ENCODE peak calls at places on chromosome 1, in nine cellular contexts. E is adrenal gland, J is astrocyte, B is SJCRH30, T is aorta, S is heart left ventricle, R is colonic mucosa, V is Karpas-422, W is fibroblast of lung. Y is an unnamed sample. For H3K27me3 and H3K36me3, the result is how much of the 10 kb centered on the place peaks cover.

GRCh38 chr1:3465091-3465934 is 10.8 kb downstream of the ARHGEF16 start:
- DNase-seq in W (no peak), B (no peak), R (no peak), S (peak), J (no peak), V (no peak), T (peak), E (peak), Y (no peak)

GRCh38 chr1:112743174-112744018 is 28.3 kb upstream of the PPM1J start:
- DNase-seq in B (no peak), W (no peak), R (no peak), V (no peak), T (peak), J (peak), S (no peak), E (no peak), Y (peak)

GRCh38 chr1:147417024-147417423 is 124.3 kb upstream of the BCL9 start:
- DNase-seq in W (no peak), B (no peak), V (no peak), R (no peak), S (no peak), J (no peak), E (no peak), T (no peak), Y (no peak)

GRCh38 chr1:244603498-244603897 is 49.4 kb upstream of the DESI2 start:
- DNase-seq in W (peak), J (no peak), E (no peak), S (no peak), V (peak), T (no peak), B (no peak), R (no peak), Y (no peak)

GRCh38 chr1:37655274-37655673 is 20.6 kb upstream of the RSPO1 start:
- DNase-seq in B (no peak), E (no peak), S (no peak), T (no peak), W (no peak), V (no peak), R (no peak), J (no peak), Y (peak)

GRCh38 chr1:5718716-5719632 is 273.3 kb downstream of the NPHP4 start:
- DNase-seq in W (no peak), R (no peak), J (no peak), B (no peak), T (no peak), V (no peak), E (no peak), S (no peak), Y (peak)

GRCh38 chr1:44108241-44108640 is 10.4 kb upstream of the KLF17 start:
- DNase-seq in T (no peak), E (no peak), R (no peak), V (no peak), J (peak), W (peak), S (no peak), B (no peak), Y (no peak)

GRCh38 chr1:226972931-226973330 is 32.8 kb downstream of the COQ8A start:
- DNase-seq in E (no peak), T (no peak), V (no peak), S (peak), J (no peak), W (no peak), B (no peak), R (no peak), Y (no peak)

GRCh38 chr1:201504799-201505504 is 2.0 kb downstream of the CSRP1 start:
- DNase-seq in E (no peak), R (no peak), S (no peak), V (no peak), T (no peak), B (no peak), W (no peak), J (no peak), Y (no peak)

GRCh38 chr1:119673171-119673940 is 25.3 kb upstream of the ZNF697 start:
- DNase-seq in T (no peak), W (no peak), E (no peak), J (peak), R (no peak), B (peak), V (no peak), S (no peak), Y (no peak)

GRCh38 chr1:55425310-55425930 is 210.3 kb upstream of the USP24 start:
- DNase-seq in W (no peak), B (no peak), V (no peak), J (no peak), S (no peak), T (no peak), E (no peak), R (no peak), Y (no peak)

GRCh38 chr1:183806086-183806485 is 1.2 kb downstream of the RGL1 start:
- DNase-seq in R (no peak), V (no peak), E (no peak), S (no peak), W (peak), J (peak), B (no peak), T (no peak), Y (no peak)

GRCh38 chr1:10779201-10779600 is 17.2 kb downstream of the CASZ1 start:
- DNase-seq in V (no peak), T (peak), B (no peak), R (peak), J (peak), S (no peak), E (no peak), W (no peak), Y (no peak)

DNA sequence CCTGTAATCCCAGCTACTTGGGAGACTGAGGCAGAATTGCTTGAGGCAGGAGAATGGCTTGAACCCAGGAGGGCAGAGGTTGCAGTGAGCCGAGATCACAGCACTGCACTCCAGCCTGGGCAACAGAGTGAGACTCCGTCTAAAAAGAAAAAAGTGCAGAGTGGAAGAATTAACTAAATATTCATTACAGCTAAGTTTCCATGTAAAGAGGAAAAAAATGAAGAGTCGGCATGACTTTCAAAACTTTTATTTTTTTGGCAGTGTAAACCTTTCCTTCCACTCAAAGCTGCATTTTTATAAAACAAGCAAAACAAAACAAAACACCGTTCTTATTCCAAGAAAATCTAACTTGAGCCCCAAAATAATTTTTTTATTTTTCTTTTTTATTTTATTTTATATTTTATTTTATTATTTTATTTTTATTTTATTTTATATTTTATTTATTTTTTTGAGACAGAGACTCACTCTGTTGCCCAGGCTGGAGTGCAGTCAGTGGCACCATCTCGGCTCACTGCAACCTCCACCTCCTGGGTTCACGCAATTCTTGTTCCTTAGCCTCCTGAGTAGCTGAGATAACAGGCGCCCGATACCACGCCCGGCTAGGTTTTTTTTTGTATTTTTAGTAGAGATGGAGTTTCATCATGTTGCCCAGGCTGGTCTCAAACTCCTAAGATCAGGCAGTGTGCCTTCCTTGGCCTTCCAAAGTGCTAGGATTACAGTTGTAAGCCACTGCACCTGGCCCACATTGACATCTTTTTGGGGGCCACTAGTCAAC is 62.9 kb downstream of the PACC1 start:
- DNase-seq in B (no peak), W (no peak), R (no peak), E (no peak), J (no peak), T (no peak), V (no peak), S (no peak), Y (no peak)
- H3K4me3 ChIP-seq in B (no peak), W (no peak), R (no peak), E (no peak), J (no peak), T (no peak), V (no peak), S (no peak), Y (no peak)

GRCh38 chr1:222555992-222556615 is 8.2 kb upstream of the HHIPL2 start:
- DNase-seq in V (no peak), J (no peak), S (no peak), T (no peak), R (no peak), W (no peak), B (no peak), E (no peak), Y (no peak)

GRCh38 chr1:222557148-222557547 is 9.2 kb upstream of the HHIPL2 start:
- DNase-seq in T (no peak), V (no peak), E (no peak), B (no peak), S (no peak), J (no peak), R (no peak), W (peak), Y (no peak)

GRCh38 chr1:222554177-222554576 is 6.3 kb upstream of the HHIPL2 start:
- DNase-seq in E (no peak), V (no peak), R (no peak), J (no peak), T (no peak), B (no peak), S (no peak), W (no peak), Y (no peak)

GRCh38 chr1:222557574-222557973 is 9.7 kb upstream of the HHIPL2 start:
- DNase-seq in S (no peak), W (no peak), E (no peak), V (no peak), B (no peak), T (no peak), J (no peak), R (no peak), Y (no peak)

DNA sequence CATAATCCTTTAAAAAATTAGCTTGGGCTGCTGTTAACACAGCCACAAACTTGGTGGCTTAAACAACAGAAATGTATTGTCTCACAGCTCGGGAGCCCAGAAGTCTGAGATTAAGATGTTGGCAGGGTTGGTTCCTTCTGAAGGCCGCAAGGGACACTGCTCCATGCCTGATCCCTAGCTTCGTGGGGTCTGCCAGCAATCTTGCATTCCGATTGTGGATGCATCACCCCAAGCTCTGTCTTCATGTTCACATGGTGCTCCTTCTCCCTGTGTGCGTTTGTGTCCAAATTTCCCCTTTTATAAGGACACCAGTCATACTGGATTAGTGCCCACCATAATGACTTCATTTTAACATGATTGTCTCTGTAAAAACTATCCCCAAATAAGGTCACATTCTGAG is 5.0 kb upstream of the HHIPL2 start:
- DNase-seq in S (no peak), B (no peak), J (no peak), W (no peak), V (no peak), R (no peak), E (no peak), T (no peak), Y (no peak)
- H3K27me3 ChIP-seq in S (under half), B (under half), J (under half), W (under half), V (under half), R (under half), E (under half), T (under half), Y (under half)

GRCh38 chr1:89171067-89171438 is 4.8 kb downstream of the GBP7 start:
- DNase-seq in J (no peak), V (no peak), B (no peak), R (no peak), S (no peak), T (no peak), W (no peak), E (no peak), Y (no peak)
- H3K36me3 ChIP-seq in J (under half), V (under half), B (under half), R (under half), S (under half), T (under half), W (under half), E (under half), Y (under half)

GRCh38 chr1:52365746-52366516 is at the start of gene CC2D1B:
- DNase-seq in T (peak), E (peak), V (peak), B (peak), S (peak), W (peak), J (peak), R (peak), Y (peak)

GRCh38 chr1:52365091-52365745 is 787 bp downstream of the CC2D1B start:
- DNase-seq in J (peak), W (peak), V (no peak), R (peak), S (peak), E (peak), B (peak), T (peak), Y (peak)

GRCh38 chr1:52366517-52366827 is 467 bp upstream of the CC2D1B start:
- DNase-seq in T (no peak), S (no peak), J (no peak), W (no peak), B (no peak), V (no peak), R (no peak), E (no peak), Y (no peak)

GRCh38 chr1:52367272-52367671 is 1.3 kb upstream of the CC2D1B start:
- DNase-seq in R (no peak), S (no peak), T (no peak), V (no peak), E (no peak), J (no peak), W (no peak), B (no peak), Y (no peak)

GRCh38 chr1:52364235-52364839 is 1.7 kb downstream of the CC2D1B start:
- DNase-seq in V (no peak), W (no peak), J (no peak), B (no peak), R (peak), S (no peak), T (no peak), E (no peak), Y (peak)
- H3K4me3 ChIP-seq in V (peak), W (peak), J (no peak), B (no peak), R (no peak), S (no peak), T (no peak), E (no peak), Y (no peak)

DNA sequence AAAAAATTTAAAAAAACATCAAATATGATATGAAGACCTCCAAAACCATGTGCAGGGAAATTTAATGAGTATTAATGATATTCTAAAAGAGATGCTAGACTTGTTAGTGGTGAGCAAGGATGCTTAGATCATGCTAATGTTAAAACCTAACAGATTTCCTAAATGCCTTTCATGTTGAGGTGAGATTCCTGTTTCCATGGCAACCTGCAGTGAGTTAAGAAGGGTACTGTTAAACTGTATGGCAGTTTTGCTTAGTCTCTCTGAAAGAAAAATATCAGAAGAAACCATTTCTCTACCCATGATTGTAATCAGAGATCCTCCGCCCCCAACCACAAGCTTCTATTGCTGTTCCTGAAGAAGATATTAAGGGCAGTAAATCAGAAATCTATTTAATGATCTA is 321.6 kb upstream of the LRRC7 start:
- DNase-seq in R (no peak), V (no peak), E (no peak), W (no peak), S (no peak), T (no peak), J (no peak), B (no peak), Y (peak)
- H3K27me3 ChIP-seq in R (under half), V (under half), E (under half), W (under half), S (under half), T (under half), J (under half), B (under half), Y (under half)

Y was measured in H7.